ENCODE peak calls at places on chromosomes 16 and 17, in four cellular contexts. W, U, C and J are unnamed samples.
A peak's percentile ranks its signal among the peaks of the same experiment; 100 is the strongest.

GRCh38 chr17:81329927-81330883 is 35.1 kb upstream of the SLC38A10 start:
- DNase-seq in W (no peak), U (peak; percentile 53), C (no peak), J (no peak)

GRCh38 chr17:47197821-47198220 is 8.7 kb upstream of the CDC27 start:
- DNase-seq in W (no peak), U (no peak), C (no peak), J (no peak)

GRCh38 chr17:50916708-50917417 is 50.7 kb upstream of the TOB1 start:
- DNase-seq in W (no peak), U (no peak), C (no peak), J (no peak)

GRCh38 chr16:84341533-84342295 is 26.6 kb upstream of the ATP2C2 start:
- DNase-seq in W (no peak), U (no peak), C (no peak), J (no peak)

GRCh38 chr17:27457731-27458523 is 1.7 kb downstream of the KSR1 start:
- DNase-seq in W (no peak), U (peak; percentile 19), C (peak; percentile 36), J (no peak)

GRCh38 chr16:2967721-2968161 is 1.4 kb upstream of the PAQR4 start:
- DNase-seq in W (no peak), U (no peak), C (no peak), J (no peak)

GRCh38 chr16:70777973-70778406 is 23.0 kb downstream of the VAC14 start:
- DNase-seq in W (no peak), U (no peak), C (no peak), J (no peak)

GRCh38 chr16:51490866-51491265 is 339.8 kb upstream of the SALL1 start:
- DNase-seq in W (no peak), U (no peak), C (no peak), J (no peak)

GRCh38 chr16:87896924-87897562 is 27.7 kb upstream of the SLC7A5 start:
- DNase-seq in W (no peak), U (no peak), C (no peak), J (no peak)

GRCh38 chr17:1577657-1578428 is 15.3 kb upstream of the PITPNA start:
- DNase-seq in W (no peak), U (no peak), C (no peak), J (no peak)

GRCh38 chr16:74141015-74141414 is 155.6 kb upstream of the PSMD7 start:
- DNase-seq in W (no peak), U (no peak), C (no peak), J (no peak)

GRCh38 chr17:82696916-82697807 is 1.3 kb downstream of the RAB40B start:
- DNase-seq in W (no peak), U (no peak), C (no peak), J (no peak)

GRCh38 chr16:78461087-78461486 is 361.6 kb downstream of the WWOX start:
- DNase-seq in W (no peak), U (no peak), C (no peak), J (no peak)

GRCh38 chr17:18084256-18084655 is 3.5 kb upstream of the DRG2 start:
- DNase-seq in W (no peak), U (no peak), C (no peak), J (no peak)